ENCODE peak calls at places on chromosome 17, in five cellular contexts. J, V, H, P and W are unnamed samples.

GRCh38 chr17:1713878-1714487 is 3.8 kb upstream of the TLCD2 start:
- DNase-seq in J (no peak), V (no peak), H (no peak), P (no peak), W (no peak)

GRCh38 chr17:63946440-63947363 is 14.6 kb upstream of the CD79B start:
- DNase-seq in J (peak; percentile 58), V (peak; percentile 93), H (peak; percentile 52), P (peak; percentile 79), W (peak; percentile 66)

GRCh38 chr17:61412860-61413653 is 13.4 kb downstream of the TBX2 start:
- DNase-seq in J (no peak), V (no peak), H (no peak), P (no peak), W (no peak)

GRCh38 chr17:81455387-81455786 is 57.2 kb downstream of the ACTG1 start:
- DNase-seq in J (no peak), V (no peak), H (no peak), P (no peak), W (no peak)

GRCh38 chr17:82835766-82836512 is 3.9 kb downstream of the ZNF750 start:
- DNase-seq in J (no peak), V (no peak), H (no peak), P (no peak), W (no peak)

GRCh38 chr17:29569245-29569950 is 897 bp downstream of the TP53I13 start:
- DNase-seq in J (no peak), V (no peak), H (no peak), P (peak; percentile 34), W (no peak)

GRCh38 chr17:68325961-68326360 is 34.7 kb downstream of the ARSG start:
- DNase-seq in J (no peak), V (no peak), H (no peak), P (no peak), W (no peak)

GRCh38 chr17:17114592-17115225 is 72.5 kb downstream of the MPRIP start:
- DNase-seq in J (peak; percentile 69), V (no peak), H (no peak), P (peak; percentile 44), W (no peak)

GRCh38 chr17:33667052-33667509 is 374.0 kb upstream of the ASIC2 start:
- DNase-seq in J (no peak), V (no peak), H (no peak), P (peak; percentile 47), W (no peak)

GRCh38 chr17:69761767-69762321 is 313.2 kb upstream of the KCNJ16 start:
- DNase-seq in J (no peak), V (no peak), H (no peak), P (no peak), W (no peak)

GRCh38 chr17:30975042-30975820 is 4.4 kb downstream of the RNF135 start:
- DNase-seq in J (no peak), V (no peak), H (no peak), P (no peak), W (no peak)

GRCh38 chr17:40561871-40562611 is 3.2 kb downstream of the CCR7 start:
- DNase-seq in J (no peak), V (peak; percentile 60), H (peak; percentile 58), P (peak; percentile 74), W (no peak)

GRCh38 chr17:81391964-81392908 is 3.0 kb upstream of the BAHCC1 start:
- DNase-seq in J (peak; percentile 49), V (no peak), H (no peak), P (no peak), W (peak; percentile 62)

GRCh38 chr17:43531082-43531378 is 15.1 kb downstream of the ETV4 start:
- DNase-seq in J (no peak), V (no peak), H (no peak), P (no peak), W (no peak)

GRCh38 chr17:46794318-46794717 is 24.2 kb downstream of the WNT3 start:
- DNase-seq in J (no peak), V (no peak), H (no peak), P (no peak), W (no peak)

GRCh38 chr17:16653367-16654041 is at the start of gene ZNF624:
- DNase-seq in J (peak; percentile 95), V (peak; percentile 95), H (peak; percentile 83), P (peak; percentile 91), W (peak; percentile 94)

GRCh38 chr17:57737450-57737849 is 7.6 kb downstream of the CCDC182 start:
- DNase-seq in J (no peak), V (no peak), H (no peak), P (no peak), W (no peak)

GRCh38 chr17:2867441-2868424 is 71.5 kb downstream of the RAP1GAP2 start:
- DNase-seq in J (no peak), V (no peak), H (no peak), P (no peak), W (no peak)

GRCh38 chr17:37743875-37744632 is 805 bp downstream of the HNF1B start:
- DNase-seq in J (no peak), V (no peak), H (no peak), P (no peak), W (no peak)

GRCh38 chr17:32488177-32488542 is 1.4 kb downstream of the CDK5R1 start:
- DNase-seq in J (no peak), V (no peak), H (no peak), P (no peak), W (no peak)

GRCh38 chr17:39000021-39000601 is 32.9 kb upstream of the FBXO47 start:
- DNase-seq in J (no peak), V (no peak), H (no peak), P (no peak), W (no peak)

GRCh38 chr17:64154321-64155089 is 24.6 kb upstream of the ERN1 start:
- DNase-seq in J (no peak), V (no peak), H (no peak), P (no peak), W (peak; percentile 21)

GRCh38 chr17:77372444-77373297 is 231.9 kb downstream of the SEC14L1 start:
- DNase-seq in J (peak; percentile 88), V (peak; percentile 83), H (peak; percentile 50), P (peak; percentile 77), W (peak; percentile 88)

GRCh38 chr17:81517339-81518112 is 4.9 kb upstream of the ACTG1 start:
- DNase-seq in J (no peak), V (peak; percentile 65), H (no peak), P (no peak), W (no peak)

GRCh38 chr17:42676424-42677011 is at the start of gene PLEKHH3:
- DNase-seq in J (no peak), V (peak; percentile 60), H (no peak), P (peak; percentile 43), W (no peak)

GRCh38 chr17:64183815-64184397 is 54.0 kb upstream of the ERN1 start:
- DNase-seq in J (no peak), V (no peak), H (no peak), P (peak; percentile 55), W (no peak)